ENCODE peak calls at places on chromosome 22, in eight cellular contexts. Z, F, Y, J, L, K, O and G are unnamed samples.

GRCh38 chr22:35480143-35480542 is 60.5 kb upstream of the RASD2 start:
- DNase-seq in Z (no peak), F (peak; percentile 40), Y (no peak), J (peak; percentile 56), L (no peak), K (no peak), O (no peak), G (no peak)

GRCh38 chr22:28898233-28898629 is 14.9 kb downstream of the ZNRF3 start:
- DNase-seq in Z (no peak), F (no peak), Y (no peak), J (no peak), L (no peak), K (no peak), O (no peak), G (no peak)

GRCh38 chr22:48826546-48826945 is 1001.1 kb downstream of the BRD1 start:
- DNase-seq in Z (no peak), F (no peak), Y (no peak), J (no peak), L (no peak), K (no peak), O (no peak), G (no peak)

GRCh38 chr22:35842519-35842913 is 124.8 kb downstream of the APOL5 start:
- DNase-seq in Z (no peak), F (no peak), Y (no peak), J (no peak), L (no peak), K (no peak), O (no peak), G (no peak)

GRCh38 chr22:42257386-42257785 is 13.1 kb downstream of the TCF20 start:
- DNase-seq in Z (no peak), F (no peak), Y (no peak), J (no peak), L (no peak), K (no peak), O (no peak), G (no peak)

GRCh38 chr22:26763633-26764295 is 106.4 kb downstream of the MIAT start:
- DNase-seq in Z (no peak), F (no peak), Y (no peak), J (no peak), L (peak; percentile 58), K (no peak), O (no peak), G (no peak)

GRCh38 chr22:30425616-30426394 is at the start of gene MTFP1:
- DNase-seq in Z (peak; percentile 46), F (peak; percentile 8), Y (peak; percentile 83), J (peak; percentile 66), L (peak; percentile 94), K (peak; percentile 89), O (peak; percentile 81), G (no peak)

GRCh38 chr22:44664149-44664548 is 37.9 kb upstream of the PRR5 start:
- DNase-seq in Z (no peak), F (peak; percentile 44), Y (no peak), J (peak; percentile 51), L (no peak), K (peak; percentile 52), O (peak; percentile 80), G (no peak)

DNA sequence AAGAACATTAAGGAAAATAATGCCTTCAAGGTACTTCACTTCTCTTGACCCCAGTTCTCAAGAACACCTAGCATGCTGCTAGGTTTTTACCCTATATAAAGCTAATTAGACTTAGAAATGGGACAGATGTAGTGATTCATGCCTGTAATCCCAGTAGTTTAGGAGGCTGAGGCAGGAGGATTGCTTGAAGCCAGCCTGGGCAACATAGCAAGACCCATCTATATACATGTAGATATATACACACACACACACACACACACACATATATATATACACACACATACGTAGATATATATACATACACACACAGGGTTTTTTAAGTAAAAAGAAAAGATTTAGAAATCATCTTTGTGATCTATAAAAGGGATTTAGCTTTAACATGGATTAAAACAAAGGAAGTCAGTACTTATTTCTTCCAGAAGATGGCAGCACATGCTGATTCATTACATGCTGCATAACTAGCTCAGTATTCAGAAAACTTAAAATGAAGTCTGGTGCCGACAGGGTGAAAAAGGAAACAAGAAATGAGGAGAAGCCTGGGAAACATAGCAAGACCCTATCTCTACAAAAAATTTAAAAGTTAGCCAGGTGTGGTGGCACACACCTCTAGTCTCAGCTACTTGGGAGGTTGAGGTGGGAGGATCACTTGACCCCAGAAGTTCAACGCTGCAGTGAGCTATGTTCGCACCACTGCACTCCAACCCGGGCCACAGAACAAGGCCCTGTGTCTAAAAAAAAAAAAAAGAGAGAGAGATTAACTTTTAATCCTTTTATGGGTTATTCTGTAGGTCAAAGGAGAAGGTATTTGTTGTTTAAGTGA is 28.5 kb upstream of the RBX1 start:
- DNase-seq in Z (no peak), F (peak; percentile 2), Y (no peak), J (no peak), L (no peak), K (peak; percentile 25), O (peak; percentile 70), G (peak; percentile 41)
- TF ChIP-seq CTCF in Z (peak; percentile 87), F (peak; percentile 77), Y (peak; percentile 38), J (peak; percentile 85), L (peak; percentile 83), K (peak; percentile 60), O (no peak), G (peak; percentile 56)

GRCh38 chr22:18121436-18122253 is 11.0 kb downstream of the TUBA8 start:
- DNase-seq in Z (no peak), F (no peak), Y (no peak), J (no peak), L (peak; percentile 63), K (no peak), O (no peak), G (no peak)
- TF ChIP-seq CTCF in Z (no peak), F (no peak), Y (no peak), J (no peak), L (peak; percentile 45), K (no peak), O (no peak), G (no peak)

DNA sequence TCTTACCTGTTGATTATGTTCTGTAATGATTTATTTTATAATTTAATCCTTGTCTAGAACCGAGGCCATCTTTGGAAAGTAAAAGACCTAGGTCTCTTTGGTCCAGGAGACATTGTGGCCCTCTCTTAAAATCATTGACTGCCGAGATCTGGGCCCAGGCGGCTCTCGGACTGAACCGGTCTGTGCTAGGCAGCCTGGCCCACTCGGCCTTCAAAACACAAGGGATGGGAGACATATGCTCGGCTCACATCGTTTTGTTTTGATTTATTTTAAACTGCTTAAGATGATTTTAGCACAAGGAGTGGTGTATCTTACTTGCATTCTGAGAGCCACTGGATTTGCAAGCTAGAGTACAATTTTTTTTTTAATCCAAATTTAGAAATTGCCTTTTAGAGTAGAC is 80.2 kb upstream of the WNT7B start:
- DNase-seq in Z (peak; percentile 33), F (no peak), Y (no peak), J (peak; percentile 25), L (no peak), K (no peak), O (no peak), G (no peak)
- TF ChIP-seq CTCF in Z (no peak), F (no peak), Y (no peak), J (no peak), L (no peak), K (no peak), O (no peak), G (no peak)

GRCh38 chr22:46985507-46985882 is 223.0 kb downstream of the TBC1D22A start:
- DNase-seq in Z (no peak), F (no peak), Y (no peak), J (no peak), L (no peak), K (no peak), O (no peak), G (no peak)
- TF ChIP-seq CTCF in Z (no peak), F (no peak), Y (no peak), J (no peak), L (no peak), K (no peak), O (no peak), G (no peak)

DNA sequence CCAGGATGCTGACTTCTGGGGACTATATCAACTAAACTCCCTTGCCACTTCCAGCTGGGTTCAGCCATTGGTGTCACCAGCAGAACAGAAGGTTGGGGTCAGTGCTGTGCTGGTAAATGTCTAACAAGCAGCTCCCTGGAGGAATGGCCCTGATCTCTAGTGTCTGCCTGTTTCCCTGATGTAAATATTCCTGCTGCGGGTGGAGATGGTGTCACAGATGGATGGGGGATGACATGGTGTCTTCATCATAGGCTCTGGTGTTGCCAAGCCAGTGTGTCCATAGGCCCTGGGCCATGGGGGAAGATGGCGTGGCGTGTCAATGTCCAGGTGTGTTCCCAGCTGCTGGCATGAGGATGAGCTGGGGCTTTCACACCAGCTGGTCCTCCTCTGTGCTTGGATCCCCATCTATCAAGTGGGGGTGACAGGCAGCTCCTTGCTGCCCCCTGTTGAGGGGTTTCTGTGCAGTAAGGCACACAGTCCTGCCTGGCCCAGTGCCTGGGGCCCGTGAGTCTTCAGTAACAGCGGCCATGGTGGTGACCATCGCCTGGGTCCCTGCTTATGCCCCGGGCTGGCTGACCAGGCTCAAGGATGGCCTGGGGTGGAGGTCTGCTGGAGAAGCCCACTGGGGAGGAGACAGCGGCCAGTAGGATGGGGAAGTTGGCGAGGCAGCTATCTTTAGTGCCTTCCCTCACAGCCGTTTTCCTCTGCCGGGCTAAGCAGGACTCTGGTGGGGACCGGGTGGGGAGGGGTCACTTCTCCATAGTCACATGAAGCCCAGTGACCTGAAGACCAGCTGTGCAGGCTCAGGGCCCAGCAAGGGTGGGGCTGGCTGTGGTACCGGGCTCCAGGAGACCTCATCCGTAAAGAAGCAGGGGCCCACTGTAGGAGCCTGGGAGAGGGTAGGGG is 12.7 kb downstream of the RPL3 start:
- DNase-seq in Z (no peak), F (no peak), Y (peak; percentile 76), J (peak; percentile 51), L (peak; percentile 88), K (peak; percentile 51), O (peak; percentile 61), G (no peak)
- TF ChIP-seq CTCF in Z (peak; percentile 28), F (peak; percentile 17), Y (peak; percentile 86), J (peak; percentile 27), L (peak; percentile 74), K (peak; percentile 28), O (peak; percentile 58), G (peak; percentile 3)

GRCh38 chr22:39528080-39528661 is 4.4 kb downstream of the RPS19BP1 start:
- DNase-seq in Z (no peak), F (no peak), Y (no peak), J (no peak), L (peak; percentile 63), K (peak; percentile 20), O (no peak), G (no peak)

GRCh38 chr22:39530136-39530535 is 2.4 kb downstream of the RPS19BP1 start:
- DNase-seq in Z (no peak), F (no peak), Y (no peak), J (no peak), L (no peak), K (no peak), O (no peak), G (no peak)

GRCh38 chr22:39530692-39531331 is 1.7 kb downstream of the RPS19BP1 start:
- DNase-seq in Z (no peak), F (no peak), Y (peak; percentile 77), J (no peak), L (peak; percentile 74), K (peak; percentile 45), O (peak; percentile 76), G (no peak)

GRCh38 chr22:39528681-39529486 is 3.7 kb downstream of the RPS19BP1 start:
- DNase-seq in Z (peak; percentile 88), F (peak; percentile 83), Y (peak; percentile 89), J (peak; percentile 95), L (peak; percentile 98), K (peak; percentile 77), O (peak; percentile 94), G (peak; percentile 85)

GRCh38 chr22:39529487-39529851 is 3.1 kb downstream of the RPS19BP1 start:
- DNase-seq in Z (no peak), F (no peak), Y (no peak), J (no peak), L (no peak), K (no peak), O (no peak), G (no peak)
- TF ChIP-seq CTCF in Z (peak; percentile 74), F (no peak), Y (no peak), J (no peak), L (peak; percentile 4), K (no peak), O (no peak), G (no peak)